ENCODE peak calls at places on chromosomes 6 and 20, in four cellular contexts. N is stimulated activated effector memory CD8-positive, alpha-beta T cell treated with anti-CD3 and anti-CD28 coated beads, Interleukin-12 subunit alpha, Interleukin-12 subunit beta, amount 100 ng/mL, for 72 hours; U is AG09309; Z is T-helper 17 cell. E is an unnamed sample.

GRCh38 chr20:49303211-49303610 is 25.4 kb upstream of the ZNFX1 start:
- DNase-seq in Z (no peak), U (no peak), N (no peak), E (no peak)

GRCh38 chr6:158205220-158205944 is 37.2 kb downstream of the GTF2H5 start:
- DNase-seq in Z (no peak), U (no peak), N (no peak), E (no peak)

GRCh38 chr20:57609842-57610167 is 10.4 kb downstream of the ZBP1 start:
- DNase-seq in N (no peak), U (no peak), Z (no peak), E (no peak)

GRCh38 chr6:141963543-141964295 is 169.0 kb upstream of the GJE1 start:
- DNase-seq in N (no peak), U (no peak), Z (no peak), E (no peak)

GRCh38 chr6:89146748-89147715 is 1.2 kb downstream of the PM20D2 start:
- DNase-seq in Z (no peak), U (no peak), N (no peak), E (no peak)

GRCh38 chr6:155088856-155089255 is 93.7 kb downstream of the TIAM2 start:
- DNase-seq in Z (no peak), N (no peak), U (no peak), E (no peak)

GRCh38 chr6:41073968-41074691 is 1.4 kb downstream of the NFYA start:
- DNase-seq in N (no peak), Z (no peak), U (no peak), E (no peak)

GRCh38 chr6:22433745-22434144 is 135.6 kb upstream of the HDGFL1 start:
- DNase-seq in U (no peak), Z (no peak), N (no peak), E (no peak)

GRCh38 chr6:30450908-30451818 is 38.1 kb upstream of the HLA-E start:
- DNase-seq in Z (no peak), N (peak), U (peak), E (peak)

GRCh38 chr20:51420805-51421204 is 121.7 kb downstream of the NFATC2 start:
- DNase-seq in N (no peak), U (no peak), Z (no peak), E (no peak)

GRCh38 chr6:107670792-107671199 is 153.3 kb downstream of the SCML4 start:
- DNase-seq in U (no peak), N (no peak), Z (no peak), E (peak)

GRCh38 chr6:16730720-16731502 is 30.3 kb downstream of the ATXN1 start:
- DNase-seq in Z (no peak), U (no peak), N (no peak), E (no peak)

GRCh38 chr6:160005861-160006540 is 37.1 kb downstream of the IGF2R start:
- DNase-seq in U (no peak), Z (no peak), N (no peak), E (no peak)

GRCh38 chr6:2852921-2853322 is 11.3 kb upstream of the SERPINB1 start:
- DNase-seq in U (no peak), N (no peak), Z (no peak), E (no peak)

GRCh38 chr6:4797590-4797989 is 21.4 kb downstream of the CDYL start:
- DNase-seq in Z (no peak), U (no peak), N (no peak), E (no peak)

GRCh38 chr6:158131926-158132325 is 36.1 kb downstream of the SERAC1 start:
- DNase-seq in U (no peak), N (no peak), Z (no peak), E (peak)

GRCh38 chr6:121187833-121188200 is 146.5 kb downstream of the TBC1D32 start:
- DNase-seq in U (no peak), N (no peak), Z (no peak), E (no peak)

GRCh38 chr20:54228841-54229240 is 21.0 kb downstream of the PFDN4 start:
- DNase-seq in Z (no peak), U (no peak), N (no peak), E (no peak)

GRCh38 chr20:57264151-57264792 is 2.2 kb downstream of the BMP7 start:
- DNase-seq in Z (no peak), U (no peak), N (no peak), E (no peak)

E was measured in GM12892.